ENCODE peak calls at places on chromosomes 12 and 14, in four cellular contexts. S, V, A and R are unnamed samples. For H3K79me2, the result is how much of the 10 kb centered on the place peaks cover.

GRCh38 chr12:109286652-109287051 is 22.4 kb downstream of the FOXN4 start:
- DNase-seq in S (no peak), V (no peak), A (no peak), R (no peak)

GRCh38 chr12:48932878-48933277 is 7.6 kb upstream of the FKBP11 start:
- DNase-seq in V (no peak), A (no peak), S (no peak), R (no peak)

GRCh38 chr12:64691793-64692583 is 67.2 kb downstream of the GNS start:
- DNase-seq in A (no peak), V (no peak), S (no peak), R (peak)

GRCh38 chr14:38442208-38442607 is 186.3 kb upstream of the CLEC14A start:
- DNase-seq in A (no peak), S (no peak), V (no peak), R (peak)

GRCh38 chr12:124319368-124320050 is 24.6 kb downstream of the RFLNA start:
- DNase-seq in A (no peak), V (no peak), S (no peak), R (no peak)

GRCh38 chr14:94171208-94171607 is 2.9 kb upstream of the PPP4R4 start:
- DNase-seq in V (no peak), A (no peak), S (no peak), R (no peak)

GRCh38 chr12:94062796-94063635 is 85.4 kb upstream of the PLXNC1 start:
- DNase-seq in V (no peak), S (no peak), A (no peak), R (no peak)

GRCh38 chr12:79883216-79883615 is 51.7 kb downstream of the PPP1R12A start:
- DNase-seq in A (no peak), S (no peak), V (no peak), R (no peak)

GRCh38 chr14:47619397-47619796 is 56.0 kb downstream of the MDGA2 start:
- DNase-seq in V (no peak), A (no peak), S (no peak), R (no peak)

GRCh38 chr14:39080886-39081285 is 22.1 kb downstream of the SEC23A start:
- DNase-seq in S (no peak), V (no peak), A (no peak), R (no peak)

GRCh38 chr14:99757331-99758070 is 35.7 kb upstream of the EML1 start:
- DNase-seq in S (no peak), V (no peak), A (no peak), R (no peak)

GRCh38 chr12:4118017-4118510 is 155.5 kb upstream of the CCND2 start:
- DNase-seq in S (peak), V (no peak), A (peak), R (no peak)

GRCh38 chr12:12839886-12840285 is 26.7 kb downstream of the DDX47 start:
- DNase-seq in A (no peak), V (no peak), S (no peak), R (no peak)

GRCh38 chr12:105970885-105971284 is 167.9 kb downstream of the NUAK1 start:
- DNase-seq in S (no peak), A (no peak), V (no peak), R (no peak)

GRCh38 chr14:51304428-51304827 is 64.4 kb downstream of the TMX1 start:
- DNase-seq in V (no peak), A (no peak), S (peak), R (no peak)

GRCh38 chr14:83940253-83940652 is 1589.7 kb upstream of the FLRT2 start:
- DNase-seq in A (no peak), V (no peak), S (no peak), R (peak)

GRCh38 chr14:61601923-61602732 is 93.2 kb upstream of the HIF1A start:
- DNase-seq in S (no peak), V (no peak), A (no peak), R (peak)

GRCh38 chr12:115191342-115191741 is 507.4 kb upstream of the TBX3 start:
- DNase-seq in A (no peak), S (no peak), V (no peak), R (no peak)

GRCh38 chr12:106754331-106754730 is 20.2 kb upstream of the RIC8B start:
- DNase-seq in A (no peak), S (no peak), V (no peak), R (no peak)

GRCh38 chr14:50312734-50313054 is 570 bp downstream of the DMAC2L start:
- DNase-seq in V (peak), A (no peak), S (no peak), R (no peak)

GRCh38 chr14:90767899-90768298 is 48.3 kb downstream of the TTC7B start:
- DNase-seq in A (no peak), V (no peak), S (no peak), R (no peak)

GRCh38 chr12:126770188-126770587 is 1496.8 kb upstream of the TMEM132C start:
- DNase-seq in V (no peak), S (no peak), A (no peak), R (no peak)

GRCh38 chr14:101705733-101706508 is 55.6 kb upstream of the PPP2R5C start:
- DNase-seq in V (peak), S (peak), A (peak), R (peak)

DNA sequence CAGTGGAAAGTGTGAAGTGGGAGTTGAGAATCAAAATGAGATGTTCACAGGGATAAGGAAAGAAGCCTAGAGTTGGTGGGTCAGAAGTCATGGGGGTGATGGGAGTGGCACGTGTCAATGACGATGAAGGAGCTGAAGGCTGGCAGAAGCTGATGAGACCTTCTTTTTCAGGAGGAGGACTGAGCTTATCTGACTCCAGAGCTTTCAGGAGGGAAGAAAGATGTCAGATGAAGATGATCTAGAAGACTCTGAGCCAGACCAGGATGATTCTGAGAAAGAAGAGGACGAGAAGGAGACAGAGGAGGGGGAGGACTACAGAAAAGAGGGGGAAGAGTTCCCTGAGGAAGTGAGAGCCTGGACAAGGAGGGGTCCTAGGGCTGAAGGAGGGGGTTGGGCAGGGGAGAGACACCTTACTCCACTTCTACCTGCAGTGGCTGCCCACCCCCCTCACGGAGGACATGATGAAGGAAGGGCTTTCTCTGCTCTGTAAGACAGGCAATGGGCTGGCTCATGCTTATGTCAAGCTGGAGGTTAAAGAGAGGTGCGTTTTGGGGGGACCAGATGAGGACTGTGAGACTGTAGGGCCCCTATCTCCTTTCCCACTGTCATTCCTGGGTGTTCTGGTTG is 905 bp downstream of the LRRC23 start:
- DNase-seq in V (no peak), A (no peak), S (no peak), R (no peak)
- H3K4ac ChIP-seq in V (no peak), A (no peak), S (peak), R (no peak)

GRCh38 chr12:58765653-58766554 is 154.4 kb downstream of the LRIG3 start:
- DNase-seq in S (no peak), A (no peak), V (no peak), R (no peak)

GRCh38 chr12:58764100-58764953 is 156.0 kb downstream of the LRIG3 start:
- DNase-seq in V (no peak), S (no peak), A (no peak), R (no peak)

GRCh38 chr12:58765076-58765475 is 155.2 kb downstream of the LRIG3 start:
- DNase-seq in A (no peak), S (no peak), V (no peak), R (no peak)
- H3K4me2 ChIP-seq in A (no peak), S (no peak), V (no peak), R (no peak)

DNA sequence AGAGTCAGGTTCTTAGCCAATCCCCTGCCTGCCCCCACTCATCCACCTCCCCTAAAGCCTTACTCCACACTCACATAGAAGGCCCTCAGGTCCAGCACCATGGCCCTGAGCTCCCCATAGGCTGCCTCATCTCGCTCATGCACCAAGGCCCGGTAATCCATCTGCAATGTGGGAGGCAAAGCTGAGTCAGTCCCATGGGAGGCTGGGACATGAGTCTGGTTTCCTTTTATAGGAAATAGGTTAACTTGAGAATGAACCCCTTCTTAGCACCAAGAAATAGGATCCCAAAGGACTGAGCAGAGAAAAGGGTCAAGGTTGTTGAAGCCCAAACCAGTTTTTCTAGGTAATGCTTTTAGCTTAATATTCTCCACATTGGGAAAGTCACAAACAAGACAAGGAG is 2.1 kb upstream of the EMC9 start:
- DNase-seq in S (no peak), V (no peak), A (no peak), R (no peak)
- H3K79me2 ChIP-seq in S (under half), V (under half), A (under half), R (under half)

GRCh38 chr12:27525373-27525772 is 1.4 kb downstream of the PPFIBP1 start:
- DNase-seq in S (peak), V (no peak), A (no peak), R (peak)

GRCh38 chr12:27524489-27524835 is 456 bp downstream of the PPFIBP1 start:
- DNase-seq in V (no peak), S (no peak), A (no peak), R (no peak)

GRCh38 chr12:27523305-27523641 is 733 bp upstream of the PPFIBP1 start:
- DNase-seq in A (no peak), V (no peak), S (no peak), R (peak)

GRCh38 chr12:27523642-27524488 is at the start of gene PPFIBP1:
- DNase-seq in A (peak), V (peak), S (peak), R (peak)

DNA sequence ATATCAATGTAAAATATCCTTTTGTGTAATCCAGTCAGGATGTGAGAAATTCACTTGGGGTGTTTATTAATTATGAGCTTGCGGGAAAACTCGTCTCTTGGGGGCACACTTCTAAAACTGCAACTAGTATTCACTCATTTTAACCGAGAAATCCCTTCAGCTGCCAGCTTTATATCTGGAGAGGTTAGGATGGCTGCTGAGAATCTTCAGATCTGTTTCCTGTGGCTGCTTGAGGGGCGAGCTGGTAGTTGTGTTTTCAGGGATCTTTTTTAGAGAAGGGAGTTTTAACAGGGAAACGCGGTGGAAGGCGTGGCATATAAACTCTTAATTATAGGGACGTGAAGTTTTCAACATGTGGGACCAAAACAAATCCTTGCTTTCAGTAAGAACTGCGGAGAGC is 833 bp downstream of the PPFIBP1 start:
- DNase-seq in V (peak), S (no peak), A (no peak), R (peak)
- H3K4ac ChIP-seq in V (peak), S (no peak), A (no peak), R (no peak)

DNA sequence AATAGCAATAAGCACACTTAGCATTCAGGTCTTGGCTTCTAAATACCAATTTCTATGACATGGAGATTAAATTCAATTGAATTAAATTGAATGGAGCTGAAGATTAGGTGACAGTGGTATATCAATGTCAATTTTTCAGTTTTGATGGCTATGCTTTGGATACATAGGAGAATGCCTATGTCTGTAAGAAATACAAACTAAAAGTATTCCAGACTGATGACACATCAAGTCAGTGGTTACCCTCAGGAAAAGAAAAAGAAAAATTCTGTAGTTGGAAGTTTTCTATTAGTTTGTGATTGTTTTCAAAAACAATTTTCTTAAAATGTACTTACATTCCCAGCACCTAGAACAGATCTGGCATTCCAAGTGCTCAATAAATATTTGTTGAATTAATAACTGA is 4.9 kb upstream of the DCAF4 start:
- DNase-seq in S (no peak), A (no peak), V (no peak), R (no peak)
- H3K4me2 ChIP-seq in S (no peak), A (no peak), V (no peak), R (no peak)

GRCh38 chr14:65096323-65097089 is 5.8 kb downstream of the MAX start:
- DNase-seq in V (no peak), S (no peak), A (no peak), R (no peak)
- H3K79me2 ChIP-seq in V (under half), S (under half), A (under half), R (under half)

GRCh38 chr12:9331218-9331626 is 123.0 kb upstream of the PZP start:
- DNase-seq in S (peak), V (peak), A (peak), R (peak)

GRCh38 chr12:9326085-9326484 is 117.9 kb upstream of the PZP start:
- DNase-seq in A (no peak), V (no peak), S (no peak), R (no peak)

GRCh38 chr12:9327307-9327706 is 119.1 kb upstream of the PZP start:
- DNase-seq in V (no peak), S (no peak), A (no peak), R (no peak)

GRCh38 chr12:9328065-9328464 is 119.9 kb upstream of the PZP start:
- DNase-seq in A (no peak), V (no peak), S (no peak), R (no peak)

DNA sequence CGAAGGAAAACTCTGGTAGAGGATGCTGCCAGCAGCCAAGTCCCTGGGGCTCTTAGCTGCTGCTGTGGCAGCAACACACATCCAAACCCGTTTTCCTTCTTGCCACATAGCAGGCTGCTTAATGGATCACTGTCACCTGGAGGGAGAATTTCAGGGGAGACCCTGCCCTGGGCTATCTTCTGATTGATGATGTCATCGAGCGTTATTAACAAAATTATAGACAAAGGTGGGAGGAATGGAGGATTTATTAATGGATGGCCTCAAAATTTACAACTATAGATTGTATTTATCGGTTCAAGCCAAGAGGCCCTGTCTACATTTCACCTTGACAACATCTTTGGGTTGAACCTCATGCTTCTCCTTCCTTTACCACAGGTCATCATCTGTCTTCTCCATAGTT is 120.8 kb upstream of the PZP start:
- DNase-seq in A (no peak), S (no peak), V (no peak), R (no peak)
- H3K4ac ChIP-seq in A (no peak), S (no peak), V (no peak), R (no peak)

DNA sequence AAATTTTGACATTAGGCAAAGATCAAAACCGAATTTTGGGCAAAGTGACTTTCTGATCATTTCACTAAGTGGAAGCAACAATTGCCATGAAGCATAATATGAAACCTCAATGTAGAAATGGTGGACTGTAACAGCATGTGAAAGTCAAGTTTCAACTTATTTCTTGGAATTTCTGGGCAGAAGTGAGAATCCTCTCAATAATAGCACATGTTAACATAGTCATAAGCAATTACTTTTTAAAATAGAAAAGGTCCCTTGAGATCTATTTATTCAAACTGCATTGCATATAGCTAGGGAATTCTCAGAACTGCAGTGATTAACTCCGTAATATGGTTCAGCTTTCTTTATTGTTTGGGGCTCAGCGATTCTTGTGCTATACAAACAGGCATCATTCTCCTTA is 136.7 kb upstream of the ATP2B1 start:
- DNase-seq in S (no peak), A (no peak), V (no peak), R (no peak)
- H3K4me2 ChIP-seq in S (no peak), A (no peak), V (no peak), R (no peak)

GRCh38 chr12:88546851-88547250 is 33.4 kb downstream of the KITLG start:
- DNase-seq in S (no peak), A (no peak), V (no peak), R (no peak)
- H3K79me2 ChIP-seq in S (under half), A (under half), V (under half), R (under half)